ENCODE peak calls at places on chromosomes 12 and 14, in four cellular contexts. Q is G401, N is NCI-H82, U is T-helper 9 cell. Y is an unnamed sample.
A peak's percentile ranks its signal among the peaks of the same experiment; 100 is the strongest.

GRCh38 chr12:1916396-1917171 is 1.9 kb downstream of the CACNA2D4 start:
- DNase-seq in U (no peak), N (peak; percentile 62), Q (peak; percentile 61), Y (peak; percentile 69)

GRCh38 chr12:7681535-7681934 is 14.0 kb downstream of the GDF3 start:
- DNase-seq in N (no peak), Q (no peak), U (no peak), Y (no peak)

GRCh38 chr14:88323086-88323519 is at the start of gene KCNK10:
- DNase-seq in U (no peak), Q (no peak), N (no peak), Y (peak; percentile 77)

GRCh38 chr12:30989754-30990153 is 63.2 kb downstream of the TSPAN11 start:
- DNase-seq in Q (peak; percentile 95), U (no peak), N (peak; percentile 95), Y (peak; percentile 100)

GRCh38 chr12:95646781-95647184 is 95.5 kb upstream of the USP44 start:
- DNase-seq in Q (no peak), U (no peak), N (no peak), Y (no peak)

GRCh38 chr14:73239463-73240241 is 2.3 kb downstream of the PAPLN start:
- DNase-seq in U (no peak), Q (peak; percentile 11), N (no peak), Y (peak; percentile 59)

GRCh38 chr12:111148005-111148404 is 220.9 kb downstream of the PHETA1 start:
- DNase-seq in N (no peak), Q (no peak), U (no peak), Y (no peak)

GRCh38 chr12:111361717-111362576 is 6.9 kb downstream of the PHETA1 start:
- DNase-seq in N (no peak), U (no peak), Q (no peak), Y (no peak)

GRCh38 chr12:128914908-128915563 is 61.8 kb downstream of the GLT1D1 start:
- DNase-seq in Q (no peak), N (no peak), U (no peak), Y (no peak)

GRCh38 chr14:105092912-105093425 is 27.7 kb upstream of the GPR132 start:
- DNase-seq in N (peak; percentile 62), Q (peak; percentile 41), U (peak; percentile 47), Y (peak; percentile 91)

Y was measured in NCI-H69.